ENCODE peak calls at places on chromosomes 2 and 18, in seven cellular contexts. P, S, V, E, J, F and M are unnamed samples. For H3K27me3, the result is how much of the 10 kb centered on the place peaks cover.

GRCh38 chr2:237235383-237236095 is 149.8 kb downstream of the COPS8 start:
- DNase-seq in E (peak), S (peak), V (peak), F (peak), P (peak), J (no peak), M (peak)

GRCh38 chr2:238256594-238257104 is 16.8 kb upstream of the HES6 start:
- DNase-seq in F (peak), S (peak), V (no peak), J (peak), E (peak), P (peak), M (peak)

GRCh38 chr18:57942493-57942892 is 101.5 kb upstream of the NEDD4L start:
- DNase-seq in J (no peak), P (no peak), E (no peak), F (no peak), V (no peak), S (no peak), M (no peak)

GRCh38 chr2:227774011-227774624 is 28.4 kb downstream of the SCYGR8 start:
- DNase-seq in F (no peak), P (no peak), E (no peak), J (no peak), S (peak), V (no peak), M (no peak)

GRCh38 chr18:7954229-7954628 is 387.1 kb downstream of the PTPRM start:
- DNase-seq in J (no peak), P (no peak), F (peak), S (peak), E (peak), V (no peak), M (no peak)

GRCh38 chr2:192398236-192398635 is 203.5 kb upstream of the TMEFF2 start:
- DNase-seq in S (no peak), P (no peak), F (no peak), J (no peak), V (no peak), E (no peak), M (no peak)

GRCh38 chr2:231780123-231780908 is 766 bp downstream of the PDE6D start:
- DNase-seq in J (peak), V (peak), E (peak), S (no peak), F (peak), P (peak), M (peak)

GRCh38 chr2:53515435-53516332 is 251.9 kb upstream of the CHAC2 start:
- DNase-seq in V (no peak), E (peak), F (no peak), S (peak), J (no peak), P (no peak), M (no peak)

GRCh38 chr2:176579608-176580007 is 310.4 kb downstream of the MTX2 start:
- DNase-seq in F (no peak), P (no peak), V (no peak), E (no peak), J (no peak), S (no peak), M (no peak)

GRCh38 chr2:15222856-15223255 is 338.3 kb downstream of the NBAS start:
- DNase-seq in E (no peak), P (no peak), S (no peak), V (no peak), F (no peak), J (no peak), M (no peak)

GRCh38 chr2:55961318-55961911 is 37.8 kb upstream of the EFEMP1 start:
- DNase-seq in V (no peak), E (peak), F (peak), S (peak), J (no peak), P (no peak), M (peak)

GRCh38 chr2:184558713-184559464 is 39.4 kb upstream of the ZNF804A start:
- DNase-seq in F (no peak), V (no peak), J (no peak), E (no peak), S (peak), P (no peak), M (no peak)

GRCh38 chr2:236781933-236782788 is 212.5 kb downstream of the ACKR3 start:
- DNase-seq in V (no peak), P (no peak), J (no peak), E (no peak), F (no peak), S (no peak), M (no peak)

GRCh38 chr18:5720132-5720531 is 175.2 kb downstream of the TMEM200C start:
- DNase-seq in J (no peak), F (no peak), S (no peak), E (no peak), P (no peak), V (no peak), M (no peak)

GRCh38 chr2:84833481-84834150 is 47.3 kb downstream of the TRABD2A start:
- DNase-seq in F (no peak), J (no peak), S (no peak), V (no peak), P (no peak), E (no peak), M (no peak)

GRCh38 chr2:200356794-200357472 is 50.4 kb downstream of the SPATS2L start:
- DNase-seq in E (peak), P (no peak), J (no peak), S (no peak), V (no peak), F (peak), M (peak)

GRCh38 chr2:196939381-196939780 is 12.9 kb upstream of the PGAP1 start:
- DNase-seq in J (no peak), V (no peak), P (no peak), S (peak), E (peak), F (peak), M (peak)

GRCh38 chr2:217158906-217159305 is 299.0 kb upstream of the TNP1 start:
- DNase-seq in F (no peak), E (no peak), J (no peak), P (no peak), V (no peak), S (no peak), M (no peak)

GRCh38 chr2:22694300-22694699 is 690.7 kb upstream of the KLHL29 start:
- DNase-seq in V (no peak), F (no peak), J (no peak), P (no peak), S (no peak), E (no peak), M (no peak)

GRCh38 chr2:11377915-11378649 is 33.6 kb upstream of the ROCK2 start:
- DNase-seq in E (peak), V (peak), F (peak), J (no peak), P (peak), S (no peak), M (no peak)

GRCh38 chr2:22991844-22992243 is 393.1 kb upstream of the KLHL29 start:
- DNase-seq in S (peak), V (no peak), J (no peak), E (no peak), F (no peak), P (no peak), M (no peak)

GRCh38 chr2:172107690-172108586 is 5.2 kb upstream of the DLX2 start:
- DNase-seq in E (no peak), S (no peak), V (no peak), P (no peak), F (no peak), J (no peak), M (no peak)

GRCh38 chr18:59388180-59388579 is 29.1 kb upstream of the LMAN1 start:
- DNase-seq in E (no peak), P (no peak), J (no peak), S (no peak), V (no peak), F (peak), M (no peak)

GRCh38 chr18:49949991-49950395 is 136.7 kb upstream of the ACAA2 start:
- DNase-seq in P (no peak), V (no peak), J (no peak), F (no peak), S (no peak), E (no peak), M (no peak)

GRCh38 chr2:182616471-182617393 is 99.3 kb upstream of the DNAJC10 start:
- DNase-seq in E (peak), J (no peak), S (no peak), V (no peak), F (peak), P (no peak), M (peak)

GRCh38 chr2:185127412-185127811 is 529.1 kb downstream of the ZNF804A start:
- DNase-seq in V (no peak), S (peak), F (peak), P (no peak), E (no peak), J (no peak), M (no peak)

GRCh38 chr2:127662937-127663565 is 12.3 kb downstream of the LIMS2 start:
- DNase-seq in S (no peak), J (peak), E (no peak), V (peak), F (no peak), P (no peak), M (no peak)

GRCh38 chr2:197846120-197846519 is 41.7 kb downstream of the PLCL1 start:
- DNase-seq in J (no peak), V (no peak), E (peak), F (no peak), S (no peak), P (no peak), M (no peak)

GRCh38 chr2:20868377-20868776 is 45.5 kb upstream of the LDAH start:
- DNase-seq in V (no peak), J (no peak), S (no peak), F (no peak), E (no peak), P (no peak), M (no peak)

GRCh38 chr18:6994719-6995430 is 122.7 kb downstream of the LAMA1 start:
- DNase-seq in V (no peak), S (peak), J (no peak), P (no peak), E (no peak), F (peak), M (no peak)

GRCh38 chr18:54116541-54117257 is 107.8 kb downstream of the MBD2 start:
- DNase-seq in J (no peak), F (no peak), S (no peak), P (no peak), V (no peak), E (no peak), M (peak)

GRCh38 chr2:152730591-152731333 is 12.3 kb downstream of the ARL6IP6 start:
- DNase-seq in E (no peak), V (no peak), S (peak), F (peak), P (no peak), J (no peak), M (peak)

GRCh38 chr18:40565805-40566509 is 1389.1 kb upstream of the PIK3C3 start:
- DNase-seq in S (no peak), F (no peak), V (no peak), P (no peak), J (no peak), E (no peak), M (no peak)

GRCh38 chr2:223957092-223957851 is at the start of gene MRPL44:
- DNase-seq in S (peak), P (peak), V (peak), J (peak), E (peak), F (peak), M (peak)

GRCh38 chr2:223956267-223956666 is 996 bp upstream of the MRPL44 start:
- DNase-seq in F (no peak), J (no peak), P (no peak), E (no peak), S (no peak), V (no peak), M (no peak)

GRCh38 chr2:223954401-223954800 is 2.9 kb upstream of the MRPL44 start:
- DNase-seq in P (no peak), S (no peak), V (no peak), E (peak), F (peak), J (no peak), M (peak)

GRCh38 chr2:223959688-223960087 is 2.4 kb downstream of the MRPL44 start:
- DNase-seq in S (peak), F (peak), J (no peak), P (no peak), E (peak), V (no peak), M (no peak)
- H3K4me3 ChIP-seq in S (peak), F (no peak), J (peak), P (no peak), E (no peak), V (no peak), M (peak)

DNA sequence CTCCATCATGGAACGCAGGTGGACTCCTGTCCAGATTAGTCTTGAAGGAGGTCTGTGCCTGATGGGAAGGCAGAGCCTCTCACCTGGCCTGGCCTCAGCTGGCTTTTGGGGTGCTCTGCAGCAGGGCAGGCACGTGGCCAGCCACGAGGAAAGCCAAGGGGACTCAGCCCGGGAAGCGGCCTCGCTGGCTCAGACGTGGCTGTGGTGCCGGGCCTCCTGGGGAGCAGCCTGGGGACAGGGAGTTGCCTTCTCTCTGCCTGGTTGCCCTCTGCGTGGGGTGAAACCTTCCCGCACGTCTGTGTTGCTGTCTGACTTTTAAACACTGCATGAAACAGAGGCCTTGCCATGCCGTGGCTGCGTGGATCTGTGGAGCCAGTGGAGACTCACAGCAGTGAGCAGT is 45.0 kb downstream of the RTP5 start:
- DNase-seq in P (no peak), V (no peak), E (no peak), F (no peak), J (peak), S (no peak), M (no peak)
- H3K27me3 ChIP-seq in P (under half), V (under half), E (under half), F (under half), J (under half), S (under half), M (under half)

DNA sequence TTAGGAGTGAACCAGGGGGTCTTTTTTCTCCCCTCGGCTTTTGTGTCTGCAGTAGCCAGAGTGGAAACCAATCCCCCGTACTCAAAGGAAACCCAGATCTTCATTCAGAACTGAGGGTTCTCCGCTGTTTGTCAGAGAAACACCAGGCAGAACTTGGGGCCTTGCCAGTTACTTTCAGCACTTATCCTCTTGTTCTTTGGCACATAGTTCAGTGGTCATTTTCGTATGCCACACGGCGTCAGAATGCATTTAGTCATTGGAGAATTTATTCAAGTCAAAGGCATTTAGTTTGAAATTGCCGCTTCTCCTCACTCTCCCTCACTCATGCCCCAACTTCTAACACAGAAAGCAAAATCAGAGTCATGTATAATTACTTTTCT is 102.9 kb downstream of the CABLES1 start:
- DNase-seq in E (peak), P (peak), F (peak), J (no peak), S (no peak), V (peak), M (no peak)
- H3K4me3 ChIP-seq in E (no peak), P (peak), F (no peak), J (peak), S (no peak), V (peak), M (peak)

DNA sequence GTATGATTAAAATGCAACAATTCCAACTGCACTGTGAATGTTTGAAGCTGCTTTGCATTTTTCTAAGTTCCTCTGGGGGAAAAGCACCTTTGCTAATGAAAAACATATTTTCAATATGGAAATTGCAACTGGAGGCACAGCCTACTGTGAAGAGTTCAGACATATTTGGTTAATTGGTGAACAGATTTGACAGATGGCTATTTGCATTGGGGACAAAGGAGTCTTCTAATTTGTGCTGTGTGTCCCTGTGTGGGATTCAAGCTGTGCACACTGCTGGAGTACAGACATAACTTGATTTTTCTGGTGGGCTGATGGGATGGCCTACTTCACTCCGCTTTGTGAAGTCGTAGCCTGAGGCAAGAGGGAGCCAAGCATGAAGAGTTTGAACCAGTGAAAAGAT is 40.7 kb upstream of the ARHGAP25 start:
- DNase-seq in F (no peak), P (no peak), E (no peak), J (no peak), S (no peak), V (no peak), M (no peak)
- H3K27me3 ChIP-seq in F (under half), P (under half), E (under half), J (under half), S (under half), V (under half), M (under half)

GRCh38 chr2:96437512-96437911 is 67.6 kb downstream of the NEURL3 start:
- DNase-seq in J (no peak), E (no peak), S (no peak), F (no peak), V (no peak), P (no peak), M (no peak)

GRCh38 chr2:96436961-96437360 is 68.2 kb downstream of the NEURL3 start:
- DNase-seq in F (no peak), E (no peak), P (no peak), V (no peak), J (no peak), S (no peak), M (no peak)

GRCh38 chr2:96436416-96436815 is 68.7 kb downstream of the NEURL3 start:
- DNase-seq in S (no peak), F (no peak), J (no peak), P (no peak), V (no peak), E (no peak), M (no peak)

DNA sequence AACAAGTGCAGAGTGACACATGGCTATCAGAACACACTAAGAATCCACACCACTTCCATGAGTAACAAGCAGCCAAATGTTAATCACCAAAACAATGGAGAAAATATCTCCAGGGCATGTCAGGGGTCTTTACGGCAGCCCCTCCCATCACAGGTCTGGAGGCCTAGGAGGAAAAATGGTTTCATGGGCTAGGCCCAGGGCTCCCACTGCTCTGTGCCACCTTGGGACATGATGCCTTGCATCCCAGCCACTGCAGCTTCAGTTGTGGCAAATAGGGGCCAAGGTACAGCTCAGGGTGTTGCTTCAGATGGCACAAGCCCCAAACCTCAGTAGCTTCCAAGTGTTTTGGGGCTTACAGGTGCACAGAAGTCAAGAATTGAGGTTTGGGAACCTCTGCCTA is 66.6 kb downstream of the NEURL3 start:
- DNase-seq in S (no peak), J (no peak), F (no peak), V (no peak), E (no peak), P (no peak), M (no peak)
- H3K4me3 ChIP-seq in S (no peak), J (no peak), F (no peak), V (no peak), E (no peak), P (no peak), M (no peak)